ENCODE peak calls at places on chromosomes 11 and 22, in five cellular contexts. One of them, this sample, is unnamed.

GRCh38 chr11:59183768-59184167 is 11.8 kb downstream of the DTX4 start:
- DNase-seq in right atrium auricular region: no peak
- DNase-seq in AG04450: no peak
- DNase-seq in choroid plexus epithelial cell: peak; percentile 44
- DNase-seq in foreskin keratinocyte: no peak
- DNase-seq in this sample: no peak

GRCh38 chr22:28283025-28283654 is 364.1 kb upstream of the PITPNB start:
- DNase-seq in foreskin keratinocyte: no peak
- DNase-seq in AG04450: no peak
- DNase-seq in right atrium auricular region: no peak
- DNase-seq in choroid plexus epithelial cell: peak; percentile 26
- DNase-seq in this sample: no peak

GRCh38 chr22:17109976-17110375 is 11.2 kb downstream of the TMEM121B start:
- DNase-seq in choroid plexus epithelial cell: no peak
- DNase-seq in right atrium auricular region: no peak
- DNase-seq in AG04450: no peak
- DNase-seq in foreskin keratinocyte: no peak
- DNase-seq in this sample: no peak

GRCh38 chr11:131859811-131860210 is 489.4 kb downstream of the NTM start:
- DNase-seq in choroid plexus epithelial cell: peak; percentile 47
- DNase-seq in foreskin keratinocyte: no peak
- DNase-seq in right atrium auricular region: no peak
- DNase-seq in AG04450: no peak
- DNase-seq in this sample: no peak

GRCh38 chr11:12673601-12673923 is 659 bp upstream of the TEAD1 start:
- DNase-seq in choroid plexus epithelial cell: no peak
- DNase-seq in foreskin keratinocyte: no peak
- DNase-seq in AG04450: no peak
- DNase-seq in right atrium auricular region: no peak
- DNase-seq in this sample: no peak

GRCh38 chr22:20979940-20980453 is 2.1 kb upstream of the LZTR1 start:
- DNase-seq in right atrium auricular region: no peak
- DNase-seq in foreskin keratinocyte: no peak
- DNase-seq in choroid plexus epithelial cell: no peak
- DNase-seq in AG04450: no peak
- DNase-seq in this sample: no peak

GRCh38 chr11:2691991-2692841 is 7.6 kb downstream of the KCNQ1OT1 start:
- DNase-seq in choroid plexus epithelial cell: peak; percentile 13
- DNase-seq in foreskin keratinocyte: no peak
- DNase-seq in AG04450: no peak
- DNase-seq in right atrium auricular region: no peak
- DNase-seq in this sample: peak; percentile 49

GRCh38 chr11:792535-792821 is 2.6 kb upstream of the CEND1 start:
- DNase-seq in foreskin keratinocyte: no peak
- DNase-seq in choroid plexus epithelial cell: no peak
- DNase-seq in AG04450: no peak
- DNase-seq in right atrium auricular region: no peak
- DNase-seq in this sample: no peak

GRCh38 chr11:68213135-68213515 is at the start of gene KMT5B:
- DNase-seq in foreskin keratinocyte: no peak
- DNase-seq in choroid plexus epithelial cell: peak; percentile 68
- DNase-seq in AG04450: peak; percentile 39
- DNase-seq in right atrium auricular region: no peak
- DNase-seq in this sample: peak; percentile 32

GRCh38 chr11:77057938-77058474 is 8.8 kb upstream of the CAPN5 start:
- DNase-seq in AG04450: no peak
- DNase-seq in choroid plexus epithelial cell: no peak
- DNase-seq in foreskin keratinocyte: no peak
- DNase-seq in right atrium auricular region: no peak
- DNase-seq in this sample: no peak

GRCh38 chr11:1707751-1708150 is 10.8 kb downstream of the KRTAP5-6 start:
- DNase-seq in foreskin keratinocyte: no peak
- DNase-seq in AG04450: no peak
- DNase-seq in right atrium auricular region: no peak
- DNase-seq in choroid plexus epithelial cell: no peak
- DNase-seq in this sample: no peak

GRCh38 chr11:28649922-28650321 is 541.7 kb downstream of the METTL15 start:
- DNase-seq in choroid plexus epithelial cell: no peak
- DNase-seq in AG04450: no peak
- DNase-seq in right atrium auricular region: no peak
- DNase-seq in foreskin keratinocyte: no peak
- DNase-seq in this sample: peak; percentile 35

GRCh38 chr22:45051419-45051818 is 41.6 kb upstream of the PHF21B start:
- DNase-seq in foreskin keratinocyte: no peak
- DNase-seq in choroid plexus epithelial cell: no peak
- DNase-seq in right atrium auricular region: no peak
- DNase-seq in AG04450: no peak
- DNase-seq in this sample: no peak

GRCh38 chr11:18705651-18706281 is 7.2 kb downstream of the TMEM86A start:
- DNase-seq in choroid plexus epithelial cell: peak; percentile 9
- DNase-seq in AG04450: no peak
- DNase-seq in foreskin keratinocyte: no peak
- DNase-seq in right atrium auricular region: peak; percentile 65
- DNase-seq in this sample: no peak

GRCh38 chr22:19387575-19387974 is 44.0 kb downstream of the HIRA start:
- DNase-seq in AG04450: no peak
- DNase-seq in right atrium auricular region: no peak
- DNase-seq in foreskin keratinocyte: no peak
- DNase-seq in choroid plexus epithelial cell: no peak
- DNase-seq in this sample: no peak

GRCh38 chr22:37805878-37806277 is 1.9 kb upstream of the GCAT start:
- DNase-seq in AG04450: no peak
- DNase-seq in foreskin keratinocyte: no peak
- DNase-seq in choroid plexus epithelial cell: no peak
- DNase-seq in right atrium auricular region: no peak
- DNase-seq in this sample: no peak

GRCh38 chr11:132549571-132549970 is 982.7 kb downstream of the OPCML start:
- DNase-seq in AG04450: no peak
- DNase-seq in foreskin keratinocyte: no peak
- DNase-seq in choroid plexus epithelial cell: no peak
- DNase-seq in right atrium auricular region: no peak
- DNase-seq in this sample: no peak

GRCh38 chr11:19559746-19560145 is 152.9 kb upstream of the NAV2 start:
- DNase-seq in choroid plexus epithelial cell: no peak
- DNase-seq in right atrium auricular region: peak; percentile 49
- DNase-seq in AG04450: no peak
- DNase-seq in foreskin keratinocyte: no peak
- DNase-seq in this sample: no peak

GRCh38 chr11:96228472-96228871 is 114.5 kb downstream of the MAML2 start:
- DNase-seq in AG04450: peak; percentile 88
- DNase-seq in right atrium auricular region: peak; percentile 87
- DNase-seq in choroid plexus epithelial cell: peak; percentile 97
- DNase-seq in foreskin keratinocyte: peak; percentile 81
- DNase-seq in this sample: peak; percentile 92

GRCh38 chr11:113006916-113007445 is 45.8 kb downstream of the NCAM1 start:
- DNase-seq in choroid plexus epithelial cell: peak; percentile 33
- DNase-seq in right atrium auricular region: no peak
- DNase-seq in AG04450: no peak
- DNase-seq in foreskin keratinocyte: no peak
- DNase-seq in this sample: peak; percentile 47

GRCh38 chr22:41343717-41344116 is 38.0 kb upstream of the TEF start:
- DNase-seq in choroid plexus epithelial cell: no peak
- DNase-seq in AG04450: no peak
- DNase-seq in right atrium auricular region: no peak
- DNase-seq in foreskin keratinocyte: no peak
- DNase-seq in this sample: no peak

GRCh38 chr11:72602250-72602904 is 71.8 kb downstream of the PDE2A start:
- DNase-seq in right atrium auricular region: no peak
- DNase-seq in choroid plexus epithelial cell: no peak
- DNase-seq in AG04450: no peak
- DNase-seq in foreskin keratinocyte: no peak
- DNase-seq in this sample: no peak

GRCh38 chr11:116730568-116730967 is 42.2 kb downstream of the BUD13 start:
- DNase-seq in AG04450: no peak
- DNase-seq in foreskin keratinocyte: no peak
- DNase-seq in right atrium auricular region: no peak
- DNase-seq in choroid plexus epithelial cell: no peak
- DNase-seq in this sample: no peak

GRCh38 chr11:20070459-20070858 is 89.8 kb downstream of the DBX1 start:
- DNase-seq in choroid plexus epithelial cell: no peak
- DNase-seq in AG04450: no peak
- DNase-seq in right atrium auricular region: no peak
- DNase-seq in foreskin keratinocyte: no peak
- DNase-seq in this sample: no peak

GRCh38 chr11:119663279-119663678 is 65.7 kb downstream of the NECTIN1 start:
- DNase-seq in foreskin keratinocyte: no peak
- DNase-seq in AG04450: no peak
- DNase-seq in choroid plexus epithelial cell: no peak
- DNase-seq in right atrium auricular region: no peak
- DNase-seq in this sample: no peak

GRCh38 chr22:27108425-27109114 is 451.2 kb downstream of the MIAT start:
- DNase-seq in right atrium auricular region: no peak
- DNase-seq in choroid plexus epithelial cell: peak; percentile 69
- DNase-seq in AG04450: no peak
- DNase-seq in foreskin keratinocyte: no peak
- DNase-seq in this sample: no peak

GRCh38 chr22:22603470-22603947 is 40.9 kb upstream of the GGTLC2 start:
- DNase-seq in foreskin keratinocyte: no peak
- DNase-seq in AG04450: no peak
- DNase-seq in right atrium auricular region: no peak
- DNase-seq in choroid plexus epithelial cell: no peak
- DNase-seq in this sample: no peak

GRCh38 chr22:30453731-30454510 is 17.9 kb downstream of the SEC14L3 start:
- DNase-seq in right atrium auricular region: no peak
- DNase-seq in AG04450: no peak
- DNase-seq in foreskin keratinocyte: no peak
- DNase-seq in choroid plexus epithelial cell: peak; percentile 26
- DNase-seq in this sample: peak; percentile 15

GRCh38 chr22:37202001-37202555 is 10.2 kb downstream of the SSTR3 start:
- DNase-seq in right atrium auricular region: no peak
- DNase-seq in foreskin keratinocyte: no peak
- DNase-seq in choroid plexus epithelial cell: no peak
- DNase-seq in AG04450: no peak
- DNase-seq in this sample: no peak

GRCh38 chr11:134347441-134347840 is 15.7 kb downstream of the GLB1L2 start:
- DNase-seq in foreskin keratinocyte: no peak
- DNase-seq in AG04450: no peak
- DNase-seq in choroid plexus epithelial cell: no peak
- DNase-seq in right atrium auricular region: no peak
- DNase-seq in this sample: no peak

GRCh38 chr11:57131080-57131790 is 50.5 kb upstream of the LRRC55 start:
- DNase-seq in AG04450: no peak
- DNase-seq in right atrium auricular region: no peak
- DNase-seq in foreskin keratinocyte: no peak
- DNase-seq in choroid plexus epithelial cell: peak; percentile 31
- DNase-seq in this sample: peak; percentile 57

GRCh38 chr11:120659076-120659475 is 147.5 kb downstream of the GRIK4 start:
- DNase-seq in right atrium auricular region: no peak
- DNase-seq in AG04450: no peak
- DNase-seq in foreskin keratinocyte: no peak
- DNase-seq in choroid plexus epithelial cell: no peak
- DNase-seq in this sample: no peak

DNA sequence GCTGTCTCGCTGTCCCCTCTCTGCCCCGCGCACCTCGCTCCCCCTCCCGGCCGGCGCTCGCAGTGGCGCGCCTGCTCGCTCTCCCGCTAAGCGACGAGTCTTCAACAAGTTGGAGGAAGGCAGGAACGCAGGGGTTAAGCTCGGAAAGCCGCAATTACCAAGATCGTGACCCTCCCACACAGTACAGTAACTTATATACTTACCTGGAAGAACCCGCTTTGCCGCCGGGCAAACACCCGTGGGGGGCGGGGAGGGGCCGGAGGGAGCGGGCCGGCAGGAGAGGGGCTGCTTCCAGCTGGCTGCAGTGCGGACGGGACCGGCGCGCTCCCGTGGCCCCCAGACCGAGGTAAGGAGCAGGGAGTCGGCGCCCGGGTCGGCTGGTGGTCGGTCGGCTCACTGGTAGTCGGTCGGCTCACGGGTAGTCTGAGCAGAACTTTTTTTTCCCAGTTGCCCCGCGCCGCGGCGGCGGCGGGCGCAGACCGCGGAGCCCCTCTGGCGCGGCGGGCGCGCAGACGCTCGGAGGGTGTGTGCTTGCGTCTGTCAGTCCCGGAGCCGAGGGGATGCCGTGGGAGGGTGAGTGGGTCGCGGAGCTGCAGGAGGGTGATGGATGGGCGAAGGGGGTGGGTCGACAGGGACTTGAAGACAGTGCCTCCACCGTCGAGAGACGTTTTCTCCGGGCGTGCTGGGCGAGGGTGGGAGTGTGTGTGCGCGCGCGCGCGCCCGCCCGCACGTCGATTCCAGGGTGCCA is 101.2 kb upstream of the HSD17B12 start:
- DNase-seq in foreskin keratinocyte: no peak
- DNase-seq in choroid plexus epithelial cell: no peak
- DNase-seq in right atrium auricular region: no peak
- DNase-seq in AG04450: no peak
- DNase-seq in this sample: peak; percentile 21
- TF ChIP-seq CTCF in foreskin keratinocyte: peak; percentile 48
- TF ChIP-seq CTCF in choroid plexus epithelial cell: peak; percentile 45
- TF ChIP-seq CTCF in right atrium auricular region: no peak
- TF ChIP-seq CTCF in AG04450: peak; percentile 41
- TF ChIP-seq CTCF in this sample: no peak

DNA sequence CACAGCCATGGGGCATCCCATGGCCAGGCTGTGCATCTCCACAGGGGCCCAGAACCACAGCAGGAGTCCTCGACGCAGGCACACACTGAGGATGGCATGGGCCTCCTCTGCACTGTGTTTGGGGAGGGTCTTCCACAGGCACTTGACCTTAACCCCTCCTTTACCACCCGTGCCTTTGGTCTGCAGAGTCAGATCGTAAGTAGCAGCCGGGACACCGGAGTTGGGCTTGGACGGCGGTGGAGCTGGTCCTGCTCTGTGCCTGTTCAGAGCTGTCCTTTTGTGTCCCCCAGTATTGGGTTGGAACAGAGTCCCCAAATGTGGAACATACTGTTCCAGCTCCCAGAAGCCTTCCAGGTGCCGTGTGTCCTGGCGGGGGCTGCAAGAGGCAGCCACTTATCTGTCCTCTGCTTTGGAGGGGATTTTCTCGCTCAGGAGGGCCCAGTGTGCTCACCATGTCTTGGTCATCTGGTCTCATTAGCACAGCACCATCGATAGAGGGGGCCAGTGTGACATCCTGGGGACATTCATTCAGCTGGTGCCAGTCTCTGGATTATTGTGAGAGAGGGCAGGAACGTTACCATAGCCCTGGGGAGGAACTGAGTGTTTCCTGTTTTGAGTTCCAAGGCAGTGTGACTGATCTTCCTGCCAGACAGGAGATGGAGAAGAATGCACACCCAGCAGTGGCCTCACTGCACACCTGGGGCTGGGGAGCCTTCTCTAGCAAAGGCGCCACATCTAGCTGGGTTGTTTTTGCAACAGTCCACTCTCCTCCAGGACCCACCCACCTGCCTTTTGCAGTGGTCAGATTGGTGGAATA is 12.4 kb downstream of the CRELD2 start:
- DNase-seq in foreskin keratinocyte: peak; percentile 32
- DNase-seq in choroid plexus epithelial cell: peak; percentile 51
- DNase-seq in AG04450: no peak
- DNase-seq in right atrium auricular region: peak; percentile 89
- DNase-seq in this sample: peak; percentile 83
- TF ChIP-seq CTCF in foreskin keratinocyte: peak; percentile 52
- TF ChIP-seq CTCF in choroid plexus epithelial cell: peak; percentile 52
- TF ChIP-seq CTCF in AG04450: peak; percentile 46
- TF ChIP-seq CTCF in right atrium auricular region: peak; percentile 54
- TF ChIP-seq CTCF in this sample: peak; percentile 13

GRCh38 chr22:48263791-48264351 is 1501.4 kb downstream of the TBC1D22A start:
- DNase-seq in AG04450: no peak
- DNase-seq in choroid plexus epithelial cell: no peak
- DNase-seq in right atrium auricular region: no peak
- DNase-seq in foreskin keratinocyte: no peak
- DNase-seq in this sample: no peak
- TF ChIP-seq CTCF in AG04450: no peak
- TF ChIP-seq CTCF in choroid plexus epithelial cell: no peak
- TF ChIP-seq CTCF in right atrium auricular region: no peak
- TF ChIP-seq CTCF in foreskin keratinocyte: no peak
- TF ChIP-seq CTCF in this sample: no peak

GRCh38 chr11:104256525-104256924 is 92.6 kb upstream of the PDGFD start:
- DNase-seq in foreskin keratinocyte: no peak
- DNase-seq in right atrium auricular region: no peak
- DNase-seq in choroid plexus epithelial cell: peak; percentile 70
- DNase-seq in AG04450: no peak
- DNase-seq in this sample: peak; percentile 17
- TF ChIP-seq CTCF in foreskin keratinocyte: peak; percentile 48
- TF ChIP-seq CTCF in right atrium auricular region: no peak
- TF ChIP-seq CTCF in choroid plexus epithelial cell: peak; percentile 56
- TF ChIP-seq CTCF in AG04450: peak; percentile 44
- TF ChIP-seq CTCF in this sample: no peak

This sample was measured in MCF 10A.